ENCODE peak calls at places on chromosomes 4 and X, in ten cellular contexts. R is H54, V is Peyer's patch, P is sigmoid colon, T is A549, M is stomach, X is erythroblast, G is body of pancreas, O is uterus, B is NB4. E is an unnamed sample.

GRCh38 chr4:128521634-128522253 is 234.1 kb upstream of the PGRMC2 start:
- DNase-seq in B (no peak), T (peak), X (no peak), P (no peak), R (no peak), M (no peak), G (no peak), V (no peak), O (no peak), E (no peak)

GRCh38 chr4:30718889-30719252 is 1.3 kb upstream of the PCDH7 start:
- DNase-seq in B (no peak), V (no peak), T (peak), O (peak), G (no peak), P (no peak), X (no peak), M (no peak), R (no peak), E (no peak)

GRCh38 chrX:125394449-125394848 is 74.8 kb downstream of the TEX13C start:
- DNase-seq in R (no peak), M (no peak), P (no peak), B (no peak), O (no peak), X (no peak), G (no peak), T (no peak), V (no peak), E (no peak)

GRCh38 chr4:150379454-150379853 is 202.5 kb upstream of the MAB21L2 start:
- DNase-seq in P (no peak), G (no peak), V (no peak), R (no peak), B (no peak), X (no peak), T (no peak), M (no peak), O (no peak), E (no peak)

GRCh38 chr4:73311428-73311827 is 52.8 kb upstream of the ANKRD17 start:
- DNase-seq in P (no peak), V (no peak), M (no peak), O (no peak), G (no peak), X (peak), T (no peak), B (peak), R (no peak), E (no peak)

GRCh38 chrX:115013705-115014104 is 3.7 kb downstream of the IL13RA2 start:
- DNase-seq in T (no peak), R (no peak), O (no peak), X (no peak), B (no peak), M (no peak), G (no peak), V (no peak), P (no peak), E (no peak)

GRCh38 chr4:41318839-41319530 is 62.3 kb downstream of the UCHL1 start:
- DNase-seq in V (no peak), T (peak), P (no peak), M (no peak), R (no peak), O (no peak), X (no peak), G (no peak), B (peak), E (peak)

GRCh38 chr4:89196745-89197144 is 85.4 kb downstream of the TIGD2 start:
- DNase-seq in T (peak), R (no peak), V (no peak), X (no peak), G (no peak), P (no peak), B (no peak), M (no peak), O (no peak), E (no peak)

GRCh38 chr4:156705291-156705690 is 266.3 kb downstream of the PDGFC start:
- DNase-seq in P (no peak), X (no peak), T (no peak), R (no peak), O (no peak), V (no peak), B (no peak), G (no peak), M (no peak), E (no peak)

GRCh38 chr4:108320066-108320465 is 151.3 kb upstream of the LEF1 start:
- DNase-seq in O (no peak), B (no peak), V (no peak), T (no peak), R (no peak), X (no peak), M (no peak), G (no peak), P (no peak), E (no peak)

GRCh38 chr4:14719053-14719452 is 283.2 kb upstream of the CPEB2 start:
- DNase-seq in P (no peak), M (peak), R (no peak), X (no peak), T (no peak), O (no peak), G (peak), B (no peak), V (no peak), E (no peak)

GRCh38 chr4:84706286-84706685 is 123.4 kb downstream of the CDS1 start:
- DNase-seq in R (no peak), M (no peak), T (no peak), X (no peak), P (no peak), V (no peak), O (no peak), B (no peak), G (no peak), E (no peak)

GRCh38 chr4:86564795-86565194 is 29.3 kb upstream of the PTPN13 start:
- DNase-seq in P (no peak), T (no peak), G (no peak), R (no peak), X (peak), O (no peak), B (peak), M (no peak), V (no peak), E (no peak)

GRCh38 chrX:18755651-18756050 is 48.2 kb downstream of the PPEF1 start:
- DNase-seq in X (no peak), G (no peak), P (no peak), R (no peak), V (no peak), M (no peak), T (no peak), B (no peak), O (no peak), E (no peak)

GRCh38 chr4:118279328-118279727 is 73.5 kb downstream of the PRSS12 start:
- DNase-seq in X (peak), T (no peak), O (no peak), G (no peak), B (peak), V (no peak), R (no peak), M (no peak), P (no peak), E (no peak)

GRCh38 chr4:39873823-39874222 is 103.9 kb downstream of the PDS5A start:
- DNase-seq in G (no peak), T (no peak), M (no peak), P (no peak), X (no peak), B (no peak), V (no peak), R (no peak), O (no peak), E (no peak)

GRCh38 chr4:96352051-96352517 is 512.2 kb downstream of the PDHA2 start:
- DNase-seq in T (no peak), X (peak), R (no peak), O (no peak), P (no peak), M (no peak), V (no peak), B (peak), G (no peak), E (no peak)

GRCh38 chrX:34560180-34560579 is 96.9 kb downstream of the TMEM47 start:
- DNase-seq in V (no peak), O (no peak), M (no peak), X (no peak), P (no peak), G (no peak), R (no peak), T (no peak), B (no peak), E (no peak)

GRCh38 chr4:13493793-13494192 is 9.7 kb upstream of the RAB28 start:
- DNase-seq in R (no peak), B (peak), X (no peak), G (no peak), P (no peak), T (no peak), O (no peak), M (no peak), V (no peak), E (no peak)

GRCh38 chrX:94551831-94552230 is 877.8 kb downstream of the FAM133A start:
- DNase-seq in X (no peak), O (no peak), V (no peak), T (no peak), B (no peak), P (no peak), G (no peak), R (no peak), M (no peak), E (no peak)

GRCh38 chrX:74458738-74459137 is 37.4 kb downstream of the SLC16A2 start:
- DNase-seq in R (peak), O (no peak), B (peak), V (no peak), M (no peak), P (no peak), X (no peak), T (no peak), G (no peak), E (no peak)

GRCh38 chr4:139506774-139507173 is 49.2 kb downstream of the SETD7 start:
- DNase-seq in B (no peak), V (no peak), M (no peak), G (no peak), O (no peak), R (no peak), P (no peak), X (no peak), T (no peak), E (no peak)

GRCh38 chrX:12011075-12011474 is 127.2 kb upstream of the FRMPD4 start:
- DNase-seq in V (no peak), G (no peak), X (no peak), M (no peak), R (no peak), B (no peak), P (no peak), O (no peak), T (no peak), E (no peak)

GRCh38 chr4:110091426-110091825 is 107.0 kb downstream of the ELOVL6 start:
- DNase-seq in P (no peak), T (no peak), X (no peak), M (no peak), V (no peak), O (no peak), R (no peak), G (no peak), B (no peak), E (no peak)

GRCh38 chrX:134520860-134521390 is 61.0 kb downstream of the HPRT1 start:
- DNase-seq in X (peak), O (no peak), P (no peak), V (no peak), T (peak), R (no peak), M (no peak), G (peak), B (peak), E (no peak)

GRCh38 chr4:42268824-42269223 is 116.4 kb upstream of the BEND4 start:
- DNase-seq in T (no peak), P (no peak), G (no peak), O (no peak), B (no peak), R (no peak), M (no peak), X (no peak), V (no peak), E (no peak)

GRCh38 chr4:189293459-189293858 is 647.2 kb upstream of the FRG1 start:
- DNase-seq in V (no peak), R (no peak), P (no peak), O (no peak), G (no peak), X (no peak), B (no peak), M (no peak), T (no peak), E (no peak)

GRCh38 chrX:119579414-119579813 is 5.1 kb downstream of the UBE2A start:
- DNase-seq in R (no peak), M (no peak), G (no peak), X (no peak), B (peak), T (no peak), O (no peak), P (no peak), V (no peak), E (no peak)

GRCh38 chr4:95636061-95636460 is 87.3 kb upstream of the UNC5C start:
- DNase-seq in B (no peak), T (no peak), X (no peak), P (no peak), M (no peak), O (no peak), R (no peak), V (no peak), G (no peak), E (no peak)

GRCh38 chr4:176052744-176053143 is 12.9 kb upstream of the WDR17 start:
- DNase-seq in X (no peak), V (no peak), R (no peak), M (no peak), O (no peak), G (no peak), T (no peak), B (peak), P (no peak), E (no peak)

GRCh38 chr4:52592287-52592686 is 66.8 kb downstream of the USP46 start:
- DNase-seq in R (no peak), B (peak), M (no peak), G (no peak), T (no peak), X (no peak), O (no peak), V (no peak), P (no peak), E (no peak)

DNA sequence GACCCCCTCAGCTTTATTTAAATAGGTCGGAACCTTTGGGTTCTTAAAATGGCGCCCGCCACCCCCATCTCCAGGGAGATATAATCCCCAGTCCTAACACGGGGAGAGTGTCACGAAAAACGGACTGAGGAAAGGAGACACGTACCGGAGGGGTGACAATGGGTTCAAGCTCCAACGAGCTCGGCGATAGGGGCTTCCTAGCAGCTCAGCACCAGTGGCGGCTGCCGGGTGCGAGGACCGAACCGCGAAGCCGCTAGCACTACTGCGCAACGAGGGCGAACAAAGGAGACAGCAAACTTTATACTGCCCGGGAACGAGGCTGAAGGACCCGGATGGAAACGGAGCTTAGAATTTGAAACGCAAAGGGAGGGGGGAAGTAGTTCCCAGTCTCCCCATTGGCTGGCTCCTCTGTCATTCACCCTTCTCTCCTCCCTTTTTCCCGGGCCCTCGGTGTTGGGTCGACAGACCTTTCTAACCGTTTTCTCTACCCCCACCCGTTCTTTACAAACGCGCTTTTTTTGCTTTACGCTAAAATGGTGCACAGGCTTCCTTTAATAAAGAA is at the start of gene RBMX:
- DNase-seq in X (peak), B (peak), G (peak), O (peak), M (peak), V (peak), T (peak), P (peak), R (peak), E (peak)
- TF ChIP-seq POLR2A in X (peak), B (peak), G (peak), O (peak), M (peak), V (peak), T (peak), P (peak), R (peak), E (peak)

DNA sequence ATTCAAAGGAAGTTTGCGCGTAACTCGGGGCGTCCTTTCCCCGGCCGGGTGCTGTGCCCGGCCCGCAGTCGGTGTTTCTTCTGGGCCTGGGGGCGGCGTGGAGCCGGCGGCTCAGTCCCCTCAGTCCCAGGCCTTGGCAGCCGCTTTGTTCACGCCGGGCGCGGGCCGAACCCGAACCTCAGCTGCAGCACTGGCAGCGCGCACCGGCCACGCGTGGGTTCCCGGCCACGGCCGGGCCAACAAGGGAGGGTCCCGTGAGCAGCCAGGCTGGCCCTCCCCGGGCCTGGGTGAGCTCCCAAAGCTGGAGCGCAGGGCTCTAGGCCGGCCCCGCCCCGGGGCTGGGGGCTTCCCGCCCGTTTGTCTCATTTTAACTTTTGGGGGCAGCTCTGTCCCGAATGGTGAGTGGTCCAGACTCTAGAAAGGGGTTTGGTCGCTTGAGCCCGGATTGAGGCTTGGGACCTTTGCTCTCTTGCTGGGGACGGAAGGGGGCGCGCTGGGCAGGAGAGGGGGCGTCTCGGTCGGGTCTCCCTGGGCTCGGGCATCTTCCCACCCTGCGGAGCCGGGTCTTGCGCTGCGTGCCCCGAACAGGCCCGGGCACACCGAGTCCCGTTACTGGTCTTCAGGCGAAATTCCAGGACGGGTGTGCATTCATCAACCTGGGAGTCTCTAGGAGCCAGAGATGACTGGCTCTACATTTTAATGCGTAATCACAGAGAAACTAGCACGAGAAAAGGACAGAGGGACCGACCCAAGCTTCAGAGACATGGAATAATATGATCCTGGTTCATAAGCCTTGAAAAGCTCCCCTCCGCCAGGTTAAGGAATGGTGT is 177.1 kb downstream of the CBR4 start:
- DNase-seq in O (peak), V (no peak), G (no peak), B (no peak), P (peak), R (no peak), T (peak), M (peak), X (no peak), E (peak)
- TF ChIP-seq POLR2A in O (no peak), V (no peak), G (no peak), B (no peak), P (no peak), R (no peak), T (no peak), M (no peak), X (no peak), E (no peak)

GRCh38 chrX:69508610-69509009 is 4.5 kb downstream of the NALF2 start:
- DNase-seq in V (no peak), T (no peak), R (no peak), X (no peak), M (no peak), B (no peak), O (no peak), P (no peak), G (no peak), E (no peak)

GRCh38 chrX:69506617-69507499 is 2.7 kb downstream of the NALF2 start:
- DNase-seq in R (peak), P (no peak), V (no peak), O (no peak), T (no peak), G (no peak), X (no peak), B (no peak), M (no peak), E (no peak)

GRCh38 chrX:69507500-69507789 is 3.3 kb downstream of the NALF2 start:
- DNase-seq in P (no peak), M (no peak), B (no peak), X (no peak), O (no peak), R (no peak), V (no peak), T (no peak), G (no peak), E (no peak)

GRCh38 chrX:69510914-69511513 is 6.9 kb downstream of the NALF2 start:
- DNase-seq in G (no peak), R (no peak), M (no peak), T (no peak), X (no peak), P (no peak), B (no peak), O (no peak), V (no peak), E (no peak)

DNA sequence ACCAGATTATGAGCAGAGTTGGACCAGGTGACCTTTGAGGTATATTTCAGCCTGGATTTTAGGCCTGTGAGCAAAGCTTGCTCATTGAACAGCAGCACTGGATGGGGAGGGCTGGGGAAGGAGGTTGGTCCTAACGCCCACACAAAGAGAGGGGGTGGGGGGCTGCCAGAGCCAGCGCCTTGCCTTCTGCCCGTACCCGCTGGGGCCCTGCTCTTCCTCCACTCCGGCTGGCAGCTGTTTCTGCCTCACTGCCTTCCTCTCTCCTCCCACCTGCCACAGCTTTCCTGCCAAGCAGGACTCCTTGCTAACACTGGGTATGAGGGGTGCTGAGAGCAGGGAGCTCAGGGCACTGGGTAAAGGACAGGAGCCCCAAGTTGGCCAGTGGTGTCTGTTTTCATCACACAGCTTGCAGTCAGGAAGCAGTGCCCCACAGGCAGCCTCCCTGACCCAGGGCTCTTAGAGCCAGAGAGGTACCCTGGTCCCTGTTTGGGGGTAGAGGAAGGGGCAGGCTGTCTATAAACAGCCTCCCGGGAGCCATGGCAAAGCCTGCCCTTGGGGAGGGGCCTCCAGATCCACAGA is 6.1 kb downstream of the NALF2 start:
- DNase-seq in M (no peak), R (no peak), V (no peak), X (no peak), O (no peak), T (no peak), G (no peak), P (no peak), B (no peak), E (no peak)
- TF ChIP-seq POLR2A in M (no peak), R (no peak), V (no peak), X (no peak), O (no peak), T (no peak), G (no peak), P (no peak), B (no peak), E (no peak)

GRCh38 chr4:183444953-183445543 is 612 bp downstream of the CDKN2AIP start:
- DNase-seq in R (no peak), V (peak), M (peak), T (peak), G (no peak), P (peak), X (peak), B (peak), O (no peak), E (peak)

GRCh38 chr4:183443609-183444148 is 757 bp upstream of the CDKN2AIP start:
- DNase-seq in P (peak), T (peak), G (no peak), O (peak), R (no peak), B (no peak), V (peak), M (no peak), X (peak), E (no peak)

GRCh38 chr4:183447646-183448045 is 3.2 kb downstream of the CDKN2AIP start:
- DNase-seq in G (no peak), X (no peak), B (no peak), R (no peak), V (no peak), P (no peak), T (no peak), M (no peak), O (no peak), E (no peak)

GRCh38 chr4:183441276-183441675 is 3.2 kb upstream of the CDKN2AIP start:
- DNase-seq in P (no peak), O (no peak), B (no peak), G (no peak), R (no peak), X (no peak), M (no peak), T (no peak), V (no peak), E (no peak)

GRCh38 chr4:183444149-183444952 is at the start of gene CDKN2AIP:
- DNase-seq in B (peak), R (peak), P (peak), X (peak), O (peak), G (peak), V (peak), T (peak), M (peak), E (peak)
- TF ChIP-seq POLR2A in B (peak), R (peak), P (peak), X (peak), O (peak), G (peak), V (peak), T (peak), M (peak), E (peak)

E was measured in heart left ventricle.